ENCODE peak calls at places on chromosomes 3 and 15, in six cellular contexts. R is IMR-90, F is heart left ventricle, S is adrenal gland, H is suprapubic skin, G is HCT116. M is an unnamed sample.

GRCh38 chr3:155069729-155070128 is 10.4 kb upstream of the MME start:
- DNase-seq in H (no peak), R (peak; percentile 85), G (no peak), F (no peak), S (no peak), M (no peak)

GRCh38 chr3:53616330-53616729 is 121.9 kb downstream of the CACNA1D start:
- DNase-seq in S (no peak), R (no peak), H (no peak), G (no peak), F (no peak), M (no peak)

GRCh38 chr3:134694946-134695543 is 44.2 kb upstream of the KY start:
- DNase-seq in S (no peak), G (no peak), F (no peak), R (no peak), H (no peak), M (no peak)

GRCh38 chr3:12780776-12781175 is 15.7 kb upstream of the CAND2 start:
- DNase-seq in G (no peak), H (no peak), F (no peak), S (no peak), R (peak; percentile 77), M (no peak)

GRCh38 chr15:33671456-33671855 is 296.8 kb upstream of the CHRM5 start:
- DNase-seq in S (no peak), G (no peak), R (no peak), H (no peak), F (no peak), M (no peak)

GRCh38 chr15:78075490-78076230 is 1.9 kb downstream of the TBC1D2B start:
- DNase-seq in F (peak; percentile 34), R (peak; percentile 95), G (no peak), H (peak; percentile 57), S (peak; percentile 74), M (no peak)

GRCh38 chr15:71191296-71191695 is 76.0 kb downstream of the THSD4 start:
- DNase-seq in S (no peak), R (no peak), F (no peak), H (no peak), G (no peak), M (no peak)

GRCh38 chr3:49020335-49021212 is 1.3 kb upstream of the NDUFAF3 start:
- DNase-seq in R (no peak), S (peak; percentile 57), G (no peak), F (peak; percentile 66), H (peak; percentile 86), M (peak; percentile 81)

GRCh38 chr15:89322822-89323221 is 11.8 kb downstream of the POLG start:
- DNase-seq in R (no peak), F (no peak), S (no peak), G (no peak), H (no peak), M (no peak)

GRCh38 chr15:25177955-25178801 is 223.4 kb downstream of the SNRPN start:
- DNase-seq in H (peak; percentile 39), S (peak; percentile 2), F (peak; percentile 15), R (no peak), G (no peak), M (no peak)

GRCh38 chr15:29668120-29668602 is 154.1 kb downstream of the TJP1 start:
- DNase-seq in S (peak; percentile 75), G (peak; percentile 93), R (peak; percentile 88), F (peak; percentile 68), H (no peak), M (peak; percentile 59)

GRCh38 chr3:124177070-124177469 is 185.1 kb upstream of the ROPN1 start:
- DNase-seq in F (no peak), G (no peak), H (no peak), S (no peak), R (no peak), M (no peak)

GRCh38 chr3:106635271-106635670 is 742.0 kb upstream of the CCDC54 start:
- DNase-seq in H (no peak), S (no peak), R (peak; percentile 91), G (no peak), F (no peak), M (no peak)

GRCh38 chr3:70855139-70855538 is 542.7 kb upstream of the MDFIC2 start:
- DNase-seq in G (no peak), H (no peak), S (no peak), R (peak; percentile 42), F (no peak), M (no peak)

GRCh38 chr3:85667744-85668143 is 709.0 kb downstream of the CADM2 start:
- DNase-seq in H (no peak), R (no peak), F (no peak), S (no peak), G (no peak), M (no peak)

GRCh38 chr15:68430471-68431036 is 1.4 kb downstream of the ITGA11 start:
- DNase-seq in G (no peak), S (no peak), H (peak; percentile 44), R (no peak), F (no peak), M (no peak)

GRCh38 chr15:68433551-68433950 is 1.6 kb upstream of the ITGA11 start:
- DNase-seq in F (no peak), H (no peak), G (no peak), S (no peak), R (no peak), M (no peak)

GRCh38 chr15:68431037-68431791 is 749 bp downstream of the ITGA11 start:
- DNase-seq in R (no peak), H (no peak), G (no peak), F (peak; percentile 54), S (no peak), M (no peak)

GRCh38 chr15:68432665-68433064 is 702 bp upstream of the ITGA11 start:
- DNase-seq in H (no peak), R (no peak), F (no peak), S (no peak), G (no peak), M (no peak)

GRCh38 chr15:68431792-68432401 is at the start of gene ITGA11:
- DNase-seq in G (no peak), S (peak; percentile 67), H (no peak), R (peak; percentile 34), F (peak; percentile 82), M (no peak)
- TF ChIP-seq POLR2A in G (no peak), S (peak; percentile 17), H (no peak), R (no peak), F (peak; percentile 26), M (no peak)

GRCh38 chr3:152334761-152335160 is 66.0 kb downstream of the MBNL1 start:
- DNase-seq in F (no peak), S (no peak), G (no peak), R (no peak), H (no peak), M (no peak)
- TF ChIP-seq POLR2A in F (no peak), S (no peak), G (no peak), R (no peak), H (no peak), M (no peak)

GRCh38 chr15:22979069-22979698 is 984 bp downstream of the CYFIP1 start:
- DNase-seq in R (peak; percentile 42), S (peak; percentile 68), F (peak; percentile 64), G (no peak), H (peak; percentile 72), M (peak; percentile 48)
- TF ChIP-seq POLR2A in R (peak; percentile 45), S (peak; percentile 37), F (peak; percentile 10), G (no peak), H (no peak), M (no peak)

GRCh38 chr3:147191795-147192385 is 214.5 kb downstream of the ZIC4 start:
- DNase-seq in F (no peak), R (peak; percentile 75), H (no peak), G (peak; percentile 68), S (peak; percentile 15), M (peak; percentile 38)
- TF ChIP-seq POLR2A in F (no peak), R (no peak), H (no peak), G (no peak), S (no peak), M (no peak)

DNA sequence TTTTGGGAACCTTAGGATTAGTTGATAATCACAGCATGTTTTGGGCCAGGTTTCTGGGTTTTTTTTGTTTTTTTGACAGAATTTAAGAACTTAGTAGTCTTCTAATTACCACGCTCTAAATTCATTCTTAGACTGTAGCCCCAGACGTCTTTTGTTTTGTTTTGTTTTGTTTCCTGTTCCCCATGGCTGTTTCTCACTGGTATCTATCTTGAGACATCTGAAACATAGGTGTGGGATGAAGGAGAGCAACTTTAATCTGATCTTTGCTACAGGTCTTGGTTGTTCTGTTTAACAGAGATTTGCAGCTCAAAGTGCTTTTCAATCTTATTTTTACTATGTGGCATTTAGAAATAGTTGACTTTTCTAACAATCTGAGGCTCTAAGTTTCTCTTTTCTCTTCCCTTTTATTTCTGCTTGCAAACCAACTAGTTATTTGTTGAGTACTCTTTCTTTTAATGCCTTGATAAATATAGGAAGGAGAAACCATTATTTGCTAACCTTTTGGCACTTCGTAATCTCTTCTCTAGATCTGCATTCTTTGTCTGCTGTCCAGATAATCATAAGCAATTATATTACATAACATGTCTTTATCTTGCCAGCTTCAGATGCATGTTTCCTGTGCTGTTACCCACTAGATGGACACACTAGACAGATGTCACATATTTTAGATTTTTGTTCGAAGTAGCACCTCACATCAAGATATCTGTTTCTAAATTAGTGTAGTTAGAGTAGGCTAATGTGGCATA is 40.9 kb downstream of the FBXL2 start:
- DNase-seq in S (no peak), F (no peak), R (no peak), G (no peak), H (no peak), M (no peak)
- TF ChIP-seq POLR2A in S (no peak), F (no peak), R (no peak), G (no peak), H (no peak), M (no peak)

DNA sequence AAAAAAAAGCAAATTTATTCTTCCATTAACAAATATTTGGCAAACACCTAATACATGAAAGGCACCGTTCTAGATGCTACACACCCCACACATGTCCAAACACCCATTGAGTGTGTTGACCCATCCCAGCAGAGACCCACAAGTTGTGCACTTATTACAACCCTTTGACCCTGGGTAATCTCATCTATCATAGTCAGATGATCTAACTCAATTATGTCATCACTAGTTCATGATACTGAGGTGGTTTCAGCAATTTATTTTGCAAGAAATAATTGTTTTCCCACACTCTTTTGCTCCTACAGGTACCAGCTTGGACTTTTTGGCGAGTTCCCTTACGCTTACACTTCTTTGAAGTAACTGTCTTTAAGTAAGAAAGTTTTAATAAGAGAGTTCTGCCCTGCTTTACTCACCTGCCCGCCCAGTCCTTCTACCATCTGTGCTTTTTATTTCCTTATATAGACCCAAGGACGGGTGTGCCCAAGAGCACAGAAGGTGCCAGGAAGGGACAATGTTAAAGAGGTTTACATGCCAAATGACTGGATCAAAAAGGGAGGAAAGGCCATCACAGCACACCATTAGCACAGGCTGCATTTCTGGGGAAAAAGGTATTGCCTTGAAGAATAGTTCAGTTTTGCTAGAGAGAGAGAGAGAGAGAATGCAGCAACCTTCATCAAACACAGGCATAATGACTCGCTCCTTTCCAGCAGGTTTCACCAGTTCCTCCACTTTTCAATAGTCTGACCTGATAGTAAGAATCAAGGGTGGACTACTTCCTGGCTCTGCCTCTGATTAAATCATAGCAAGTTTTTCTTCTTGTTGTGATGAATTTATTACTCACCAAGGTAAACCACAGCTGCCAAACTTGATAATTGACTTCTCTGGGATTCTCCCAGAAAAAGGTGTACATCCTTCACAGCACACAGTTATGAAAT is 54.5 kb upstream of the ATP11B start:
- DNase-seq in H (no peak), F (no peak), G (peak; percentile 69), R (no peak), S (no peak), M (no peak)
- TF ChIP-seq POLR2A in H (no peak), F (no peak), G (no peak), R (no peak), S (no peak), M (no peak)

M was measured in erythroblast.